ENCODE peak calls at places on chromosomes 5 and 9, in ten cellular contexts. F is T follicular helper cell; T is DMS153; D is MCF 10A; C is KBM-7; O is mucosa of descending colon; M is astrocyte; E is HFFc6; S is activated CD8-positive, alpha-beta T cell treated with anti-CD3 and anti-CD28 coated beads, Interleukin-2, amount 10 ng/mL, durations not matched to agents 7 days and 5 days; N is nephron progenitor cell. G is an unnamed sample.

GRCh38 chr5:117486879-117487391 is 912.3 kb upstream of the SEMA6A start:
- DNase-seq in F (no peak), T (peak), D (peak), C (no peak), O (peak), M (no peak), E (no peak), S (no peak), N (no peak), G (peak)

GRCh38 chr5:163104496-163104895 is 332.9 kb upstream of the CCNG1 start:
- DNase-seq in F (no peak), T (no peak), D (peak), C (peak), O (peak), M (no peak), E (no peak), S (no peak), N (peak), G (no peak)

GRCh38 chr9:101639301-101639700 is 44.5 kb upstream of the PPP3R2 start:
- DNase-seq in F (no peak), T (no peak), D (no peak), C (no peak), O (peak), M (no peak), E (no peak), S (no peak), N (no peak), G (peak)

GRCh38 chr5:158874814-158875213 is 224.9 kb downstream of the EBF1 start:
- DNase-seq in F (no peak), T (peak), D (no peak), C (no peak), O (no peak), M (no peak), E (no peak), S (no peak), N (no peak), G (no peak)

GRCh38 chr5:147661576-147661975 is 121.0 kb downstream of the JAKMIP2 start:
- DNase-seq in F (no peak), T (no peak), D (peak), C (no peak), O (no peak), M (peak), E (no peak), S (no peak), N (no peak), G (no peak)

GRCh38 chr5:159106193-159106568 is 6.5 kb upstream of the EBF1 start:
- DNase-seq in F (no peak), T (no peak), D (no peak), C (no peak), O (no peak), M (no peak), E (no peak), S (no peak), N (no peak), G (no peak)

GRCh38 chr5:179089502-179089901 is 29.3 kb downstream of the ZNF354C start:
- DNase-seq in F (no peak), T (no peak), D (no peak), C (no peak), O (no peak), M (no peak), E (no peak), S (no peak), N (no peak), G (no peak)

GRCh38 chr5:139776856-139777255 is 18.8 kb upstream of the PSD2 start:
- DNase-seq in F (no peak), T (no peak), D (no peak), C (no peak), O (no peak), M (no peak), E (no peak), S (no peak), N (no peak), G (no peak)

GRCh38 chr5:27125856-27126255 is 87.5 kb upstream of the CDH9 start:
- DNase-seq in F (no peak), T (no peak), D (no peak), C (no peak), O (no peak), M (no peak), E (no peak), S (no peak), N (no peak), G (no peak)

GRCh38 chr9:131843989-131844744 is 104.3 kb upstream of the RAPGEF1 start:
- DNase-seq in F (no peak), T (no peak), D (no peak), C (no peak), O (no peak), M (no peak), E (no peak), S (no peak), N (no peak), G (no peak)

GRCh38 chr5:179699640-179700298 is 1.0 kb downstream of the CANX start:
- DNase-seq in F (no peak), T (no peak), D (peak), C (peak), O (peak), M (peak), E (peak), S (peak), N (no peak), G (peak)

GRCh38 chr9:83959061-83959460 is 21.0 kb downstream of the HNRNPK start:
- DNase-seq in F (no peak), T (no peak), D (peak), C (no peak), O (no peak), M (peak), E (peak), S (no peak), N (peak), G (peak)

GRCh38 chr9:132903574-132904495 is 25.1 kb downstream of the SPACA9 start:
- DNase-seq in F (no peak), T (no peak), D (no peak), C (no peak), O (no peak), M (no peak), E (no peak), S (no peak), N (no peak), G (no peak)

GRCh38 chr9:97397220-97397619 is 14.7 kb upstream of the TDRD7 start:
- DNase-seq in F (no peak), T (no peak), D (no peak), C (no peak), O (no peak), M (peak), E (peak), S (peak), N (no peak), G (no peak)

GRCh38 chr5:131640043-131640856 is 5.2 kb upstream of the RAPGEF6 start:
- DNase-seq in F (no peak), T (no peak), D (peak), C (peak), O (no peak), M (peak), E (peak), S (peak), N (no peak), G (no peak)

GRCh38 chr9:79264511-79265448 is 307.0 kb upstream of the TLE4 start:
- DNase-seq in F (no peak), T (no peak), D (no peak), C (no peak), O (no peak), M (no peak), E (no peak), S (no peak), N (no peak), G (no peak)

GRCh38 chr5:39214912-39215709 is 4.3 kb downstream of the FYB1 start:
- DNase-seq in F (peak), T (no peak), D (no peak), C (no peak), O (no peak), M (no peak), E (no peak), S (peak), N (no peak), G (no peak)

GRCh38 chr9:133881671-133882381 is 110.3 kb downstream of the VAV2 start:
- DNase-seq in F (no peak), T (peak), D (peak), C (no peak), O (no peak), M (peak), E (no peak), S (no peak), N (no peak), G (no peak)

GRCh38 chr9:129509508-129509907 is 111.4 kb downstream of the C9orf50 start:
- DNase-seq in F (no peak), T (no peak), D (peak), C (no peak), O (no peak), M (peak), E (peak), S (no peak), N (no peak), G (no peak)

GRCh38 chr5:138809391-138809790 is 56.2 kb downstream of the CTNNA1 start:
- DNase-seq in F (no peak), T (no peak), D (no peak), C (no peak), O (no peak), M (peak), E (peak), S (no peak), N (no peak), G (no peak)

GRCh38 chr5:149264432-149265069 is 7.1 kb upstream of the AFAP1L1 start:
- DNase-seq in F (peak), T (no peak), D (peak), C (no peak), O (peak), M (no peak), E (no peak), S (peak), N (peak), G (peak)

GRCh38 chr9:69582544-69583297 is 89.5 kb downstream of the APBA1 start:
- DNase-seq in F (no peak), T (peak), D (peak), C (peak), O (peak), M (no peak), E (no peak), S (no peak), N (no peak), G (no peak)

GRCh38 chr5:73565969-73566547 is 515 bp downstream of the UTP15 start:
- DNase-seq in F (no peak), T (no peak), D (no peak), C (peak), O (no peak), M (peak), E (no peak), S (no peak), N (no peak), G (no peak)